ENCODE peak calls at places on chromosomes 5 and 9, in nine cellular contexts. One of them, this sample, is unnamed.

GRCh38 chr5:153809181-153809580 is 229.5 kb downstream of the FAM114A2 start:
- DNase-seq in AG04449: no peak
- DNase-seq in NCI-H1105: no peak
- DNase-seq in type B pancreatic cell: no peak
- DNase-seq in WERI-Rb-1: no peak
- DNase-seq in thyroid gland: no peak
- DNase-seq in stimulated activated CD8-positive, alpha-beta memory T cell treated with anti-CD3 and anti-CD28 coated beads, Interleukin-4, amount 100 ng/mL, for 1 hour: no peak
- DNase-seq in tibial nerve: no peak
- DNase-seq in aorta: no peak
- DNase-seq in this sample: no peak

GRCh38 chr5:100776244-100776643 is 126.8 kb downstream of the ST8SIA4 start:
- DNase-seq in AG04449: no peak
- DNase-seq in NCI-H1105: no peak
- DNase-seq in type B pancreatic cell: no peak
- DNase-seq in WERI-Rb-1: no peak
- DNase-seq in thyroid gland: no peak
- DNase-seq in stimulated activated CD8-positive, alpha-beta memory T cell treated with anti-CD3 and anti-CD28 coated beads, Interleukin-4, amount 100 ng/mL, for 1 hour: no peak
- DNase-seq in tibial nerve: no peak
- DNase-seq in aorta: no peak
- DNase-seq in this sample: no peak

GRCh38 chr9:95078934-95079333 is 238.6 kb downstream of the FANCC start:
- DNase-seq in AG04449: no peak
- DNase-seq in NCI-H1105: no peak
- DNase-seq in type B pancreatic cell: no peak
- DNase-seq in WERI-Rb-1: no peak
- DNase-seq in thyroid gland: peak; percentile 82
- DNase-seq in stimulated activated CD8-positive, alpha-beta memory T cell treated with anti-CD3 and anti-CD28 coated beads, Interleukin-4, amount 100 ng/mL, for 1 hour: no peak
- DNase-seq in tibial nerve: no peak
- DNase-seq in aorta: peak; percentile 48
- DNase-seq in this sample: no peak

GRCh38 chr5:173498871-173499470 is 117.5 kb downstream of the BOD1 start:
- DNase-seq in AG04449: no peak
- DNase-seq in NCI-H1105: no peak
- DNase-seq in type B pancreatic cell: no peak
- DNase-seq in WERI-Rb-1: no peak
- DNase-seq in thyroid gland: no peak
- DNase-seq in stimulated activated CD8-positive, alpha-beta memory T cell treated with anti-CD3 and anti-CD28 coated beads, Interleukin-4, amount 100 ng/mL, for 1 hour: no peak
- DNase-seq in tibial nerve: no peak
- DNase-seq in aorta: no peak
- DNase-seq in this sample: no peak

GRCh38 chr9:86376016-86376415 is 21.8 kb upstream of the TUT7 start:
- DNase-seq in AG04449: no peak
- DNase-seq in NCI-H1105: no peak
- DNase-seq in type B pancreatic cell: no peak
- DNase-seq in WERI-Rb-1: no peak
- DNase-seq in thyroid gland: no peak
- DNase-seq in stimulated activated CD8-positive, alpha-beta memory T cell treated with anti-CD3 and anti-CD28 coated beads, Interleukin-4, amount 100 ng/mL, for 1 hour: no peak
- DNase-seq in tibial nerve: no peak
- DNase-seq in aorta: no peak
- DNase-seq in this sample: no peak

GRCh38 chr9:78054180-78054579 is 22.6 kb upstream of the GNAQ start:
- DNase-seq in AG04449: no peak
- DNase-seq in NCI-H1105: no peak
- DNase-seq in type B pancreatic cell: no peak
- DNase-seq in WERI-Rb-1: no peak
- DNase-seq in thyroid gland: no peak
- DNase-seq in stimulated activated CD8-positive, alpha-beta memory T cell treated with anti-CD3 and anti-CD28 coated beads, Interleukin-4, amount 100 ng/mL, for 1 hour: no peak
- DNase-seq in tibial nerve: no peak
- DNase-seq in aorta: no peak
- DNase-seq in this sample: no peak

GRCh38 chr9:114054191-114054690 is 23.9 kb downstream of the AMBP start:
- DNase-seq in AG04449: no peak
- DNase-seq in NCI-H1105: no peak
- DNase-seq in type B pancreatic cell: peak; percentile 29
- DNase-seq in WERI-Rb-1: no peak
- DNase-seq in thyroid gland: no peak
- DNase-seq in stimulated activated CD8-positive, alpha-beta memory T cell treated with anti-CD3 and anti-CD28 coated beads, Interleukin-4, amount 100 ng/mL, for 1 hour: no peak
- DNase-seq in tibial nerve: no peak
- DNase-seq in aorta: no peak
- DNase-seq in this sample: no peak

GRCh38 chr9:124530216-124530615 is 23.0 kb upstream of the NR5A1 start:
- DNase-seq in AG04449: no peak
- DNase-seq in NCI-H1105: no peak
- DNase-seq in type B pancreatic cell: no peak
- DNase-seq in WERI-Rb-1: no peak
- DNase-seq in thyroid gland: no peak
- DNase-seq in stimulated activated CD8-positive, alpha-beta memory T cell treated with anti-CD3 and anti-CD28 coated beads, Interleukin-4, amount 100 ng/mL, for 1 hour: no peak
- DNase-seq in tibial nerve: no peak
- DNase-seq in aorta: no peak
- DNase-seq in this sample: no peak

GRCh38 chr9:2655411-2655901 is 33.9 kb downstream of the VLDLR start:
- DNase-seq in AG04449: peak; percentile 72
- DNase-seq in NCI-H1105: no peak
- DNase-seq in type B pancreatic cell: no peak
- DNase-seq in WERI-Rb-1: no peak
- DNase-seq in thyroid gland: no peak
- DNase-seq in stimulated activated CD8-positive, alpha-beta memory T cell treated with anti-CD3 and anti-CD28 coated beads, Interleukin-4, amount 100 ng/mL, for 1 hour: no peak
- DNase-seq in tibial nerve: no peak
- DNase-seq in aorta: no peak
- DNase-seq in this sample: no peak

GRCh38 chr5:1881273-1881586 is 1.5 kb downstream of the IRX4 start:
- DNase-seq in AG04449: no peak
- DNase-seq in NCI-H1105: no peak
- DNase-seq in type B pancreatic cell: no peak
- DNase-seq in WERI-Rb-1: no peak
- DNase-seq in thyroid gland: no peak
- DNase-seq in stimulated activated CD8-positive, alpha-beta memory T cell treated with anti-CD3 and anti-CD28 coated beads, Interleukin-4, amount 100 ng/mL, for 1 hour: no peak
- DNase-seq in tibial nerve: no peak
- DNase-seq in aorta: no peak
- DNase-seq in this sample: no peak

GRCh38 chr9:113375057-113376023 is 1.4 kb downstream of the HDHD3 start:
- DNase-seq in AG04449: no peak
- DNase-seq in NCI-H1105: no peak
- DNase-seq in type B pancreatic cell: no peak
- DNase-seq in WERI-Rb-1: no peak
- DNase-seq in thyroid gland: no peak
- DNase-seq in stimulated activated CD8-positive, alpha-beta memory T cell treated with anti-CD3 and anti-CD28 coated beads, Interleukin-4, amount 100 ng/mL, for 1 hour: no peak
- DNase-seq in tibial nerve: no peak
- DNase-seq in aorta: no peak
- DNase-seq in this sample: no peak

GRCh38 chr9:115957571-115957970 is 196.0 kb upstream of the PAPPA start:
- DNase-seq in AG04449: no peak
- DNase-seq in NCI-H1105: no peak
- DNase-seq in type B pancreatic cell: no peak
- DNase-seq in WERI-Rb-1: no peak
- DNase-seq in thyroid gland: no peak
- DNase-seq in stimulated activated CD8-positive, alpha-beta memory T cell treated with anti-CD3 and anti-CD28 coated beads, Interleukin-4, amount 100 ng/mL, for 1 hour: no peak
- DNase-seq in tibial nerve: no peak
- DNase-seq in aorta: no peak
- DNase-seq in this sample: no peak